ENCODE peak calls at places on chromosomes 5 and 9, in eight cellular contexts. I is fibroblast of pulmonary artery, K is fibroblast of villous mesenchyme, T is fibroblast of the aortic adventitia, Y is kidney epithelial cell, Z is BJ, J is right lobe of liver, B is bronchial epithelial cell. H is an unnamed sample.

GRCh38 chr5:128965011-128965637 is at the start of gene SLC27A6:
- DNase-seq in I (no peak), Y (no peak), T (no peak), B (peak), K (no peak), Z (no peak), J (no peak), H (peak)

GRCh38 chr5:145976431-145977155 is 40.2 kb downstream of the SH3RF2 start:
- DNase-seq in T (peak), Y (peak), K (no peak), Z (no peak), J (no peak), B (peak), I (peak), H (peak)

GRCh38 chr5:73638344-73639095 is 12.5 kb downstream of the ARHGEF28 start:
- DNase-seq in T (peak), B (peak), Z (no peak), K (peak), Y (peak), J (no peak), I (peak), H (peak)

GRCh38 chr5:91281409-91281808 is 101.7 kb downstream of the ARRDC3 start:
- DNase-seq in J (no peak), K (peak), B (peak), Y (peak), T (peak), Z (peak), I (peak), H (peak)

GRCh38 chr5:98763001-98763630 is 10.3 kb upstream of the RGMB start:
- DNase-seq in I (peak), T (peak), Y (no peak), B (no peak), J (no peak), Z (peak), K (peak), H (no peak)

GRCh38 chr9:33273972-33274328 is 9.1 kb downstream of the CHMP5 start:
- DNase-seq in Z (no peak), B (no peak), I (no peak), Y (no peak), K (no peak), T (no peak), J (no peak), H (peak)

GRCh38 chr9:83744206-83744605 is 36.4 kb upstream of the UBQLN1 start:
- DNase-seq in J (no peak), Z (no peak), B (peak), Y (no peak), K (no peak), T (no peak), I (no peak), H (peak)

GRCh38 chr9:133641861-133642595 is 5.9 kb downstream of the DBH start:
- DNase-seq in Y (no peak), Z (no peak), J (no peak), I (no peak), T (no peak), B (no peak), K (no peak), H (no peak)

GRCh38 chr5:123180178-123180577 is 91.1 kb downstream of the PRDM6 start:
- DNase-seq in Z (no peak), T (peak), Y (no peak), B (no peak), K (no peak), I (no peak), J (peak), H (no peak)

GRCh38 chr5:74865293-74865798 is 841 bp downstream of the FAM169A start:
- DNase-seq in K (no peak), Y (no peak), B (no peak), J (no peak), T (no peak), I (no peak), Z (no peak), H (peak)

GRCh38 chr5:81344736-81345135 is 43.3 kb downstream of the ZCCHC9 start:
- DNase-seq in K (no peak), I (no peak), B (no peak), Z (no peak), Y (no peak), T (no peak), J (peak), H (no peak)

GRCh38 chr5:159805021-159805420 is 111.3 kb upstream of the ADRA1B start:
- DNase-seq in J (no peak), Z (peak), K (no peak), I (no peak), Y (no peak), T (peak), B (no peak), H (no peak)

GRCh38 chr5:65062684-65063083 is 294.0 kb downstream of the CWC27 start:
- DNase-seq in B (peak), I (peak), T (peak), J (no peak), K (peak), Z (peak), Y (peak), H (peak)

DNA sequence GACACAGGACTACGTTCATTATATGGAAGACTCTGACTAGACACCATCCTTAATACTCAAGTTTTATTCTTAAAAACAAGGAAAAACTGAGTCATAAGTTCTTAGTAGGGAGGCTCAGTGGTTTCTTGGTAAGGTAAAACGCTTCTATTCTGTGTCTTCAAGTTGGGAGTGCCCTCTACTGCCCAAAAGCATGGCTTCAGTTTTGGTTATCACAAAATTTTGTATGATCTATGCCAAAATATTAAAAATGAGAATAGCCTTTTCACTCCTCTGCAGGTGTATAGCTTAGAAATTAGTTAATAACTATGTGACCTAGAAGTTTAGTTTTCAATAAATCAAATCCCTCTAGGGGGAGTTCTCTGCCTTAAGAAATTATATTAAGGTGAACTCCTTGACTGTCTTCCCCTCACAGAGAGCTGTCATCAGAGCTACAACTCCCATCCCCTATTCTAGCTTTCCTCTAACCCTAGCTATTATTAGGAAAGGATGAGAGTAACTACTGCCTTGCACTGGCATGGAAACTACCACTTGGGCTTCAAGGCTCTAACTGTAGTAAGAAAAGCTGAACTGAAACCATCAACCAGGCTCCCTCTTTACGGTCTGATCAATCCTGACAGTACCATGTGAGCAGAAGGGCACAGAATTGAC is 189.7 kb downstream of the GNAQ start:
- DNase-seq in B (peak), Z (no peak), Y (no peak), T (no peak), J (no peak), K (no peak), I (no peak), H (no peak)
- TF ChIP-seq CTCF in B (peak), Z (peak), Y (peak), T (peak), J (peak), K (peak), I (peak), H (peak)

DNA sequence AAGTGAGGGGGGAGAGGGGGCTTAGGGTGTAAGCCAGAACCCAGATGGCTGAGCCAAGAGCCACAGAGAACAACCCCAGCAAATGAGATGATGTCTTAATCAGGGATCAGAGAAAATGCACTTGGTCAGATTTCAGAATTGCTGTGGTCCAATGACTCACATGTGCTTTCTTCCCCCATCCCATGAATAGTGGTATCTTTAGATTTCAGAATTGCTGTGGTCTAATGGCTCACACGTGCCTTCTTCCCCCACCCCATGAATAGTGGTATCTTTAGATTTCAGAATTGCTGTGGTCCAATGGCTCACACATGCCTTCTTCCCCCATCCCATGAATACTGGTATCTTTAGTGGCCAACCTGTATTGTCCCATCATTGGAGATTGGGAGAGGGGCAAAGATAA is 59.9 kb downstream of the IRX2 start:
- DNase-seq in K (no peak), Y (no peak), T (no peak), B (no peak), I (no peak), J (no peak), Z (no peak), H (no peak)
- H3K4me3 ChIP-seq in K (no peak), Y (no peak), T (no peak), B (no peak), I (no peak), J (no peak), Z (no peak), H (no peak)

GRCh38 chr5:155471027-155471426 is 457.5 kb downstream of the KIF4B start:
- DNase-seq in I (no peak), Z (no peak), T (no peak), J (no peak), B (no peak), K (no peak), Y (no peak), H (no peak)
- TF ChIP-seq CTCF in I (no peak), Z (no peak), T (no peak), J (no peak), B (no peak), K (no peak), Y (no peak), H (no peak)

GRCh38 chr5:83590966-83591365 is 119.4 kb downstream of the VCAN start:
- DNase-seq in J (no peak), T (no peak), Y (no peak), K (no peak), B (no peak), I (no peak), Z (no peak), H (no peak)
- H3K4me3 ChIP-seq in J (no peak), T (no peak), Y (no peak), K (no peak), B (no peak), I (no peak), Z (no peak), H (no peak)

DNA sequence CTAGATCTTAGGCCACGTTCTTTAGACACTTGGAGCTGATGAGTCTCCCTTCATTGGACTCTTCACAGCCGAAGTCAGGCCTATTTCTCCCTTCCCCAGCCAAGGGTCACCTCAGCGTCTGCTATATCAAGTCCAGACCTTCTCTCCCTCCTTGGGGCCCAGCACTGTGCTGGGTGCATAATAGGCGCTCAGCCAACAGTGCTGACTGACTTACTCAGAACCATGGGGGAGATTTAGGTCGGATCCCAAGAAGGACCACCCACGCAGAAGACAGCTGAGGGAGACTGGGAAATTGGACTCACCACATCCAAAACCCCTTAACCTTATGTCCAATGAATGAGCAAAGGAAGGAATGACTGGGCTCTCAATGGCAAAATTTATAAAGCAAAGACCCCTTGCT is 5.6 kb upstream of the AMBP start:
- DNase-seq in Z (no peak), T (no peak), J (peak), Y (no peak), K (no peak), I (no peak), B (no peak), H (no peak)
- TF ChIP-seq CTCF in Z (no peak), T (no peak), J (no peak), Y (no peak), K (no peak), I (no peak), B (no peak), H (no peak)

DNA sequence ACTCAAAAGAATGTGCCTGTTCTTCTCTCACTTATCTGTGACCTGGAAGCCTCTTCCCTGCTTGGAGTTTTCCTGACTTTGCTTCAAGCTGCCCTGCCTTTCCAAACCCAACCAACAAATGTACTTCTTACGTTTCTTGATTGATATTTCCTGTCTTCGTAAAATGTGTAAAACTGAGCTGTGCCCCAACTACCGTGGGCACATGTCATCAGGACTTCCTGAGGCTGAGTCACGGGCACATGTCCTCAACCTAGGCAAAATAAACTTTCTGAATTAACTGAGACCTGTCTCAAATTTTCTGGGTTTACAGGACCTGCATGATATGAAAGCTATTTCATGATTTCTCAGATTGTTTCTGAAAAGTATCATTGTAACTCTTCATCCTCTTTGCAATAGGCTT is 145.4 kb downstream of the FBXL7 start:
- DNase-seq in J (no peak), I (peak), B (peak), Y (no peak), K (peak), Z (no peak), T (no peak), H (peak)
- H3K4me3 ChIP-seq in J (no peak), I (no peak), B (no peak), Y (no peak), K (no peak), Z (no peak), T (no peak), H (no peak)

DNA sequence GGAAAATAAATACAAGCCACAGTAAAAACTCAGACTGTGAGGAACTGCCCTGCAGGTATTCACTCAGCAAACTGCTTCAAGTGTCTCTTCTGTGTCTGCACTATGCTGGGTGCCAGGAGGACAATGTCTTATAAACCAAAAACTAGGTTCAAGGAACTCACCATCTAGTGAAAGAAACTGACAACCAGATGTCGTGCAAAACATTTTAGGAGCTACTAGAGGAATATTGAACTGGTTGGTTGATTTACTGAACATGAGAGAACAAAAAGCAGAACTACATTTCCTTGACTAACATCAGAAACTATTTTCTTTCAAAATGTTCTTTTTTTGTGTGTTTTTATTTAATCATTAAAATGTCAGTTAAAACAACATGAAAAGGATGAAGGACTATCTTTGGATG is 35.2 kb downstream of the ZNF366 start:
- DNase-seq in Y (no peak), K (no peak), I (no peak), T (no peak), J (no peak), Z (no peak), B (no peak), H (no peak)
- TF ChIP-seq CTCF in Y (no peak), K (no peak), I (no peak), T (no peak), J (no peak), Z (no peak), B (no peak), H (no peak)

H was measured in epithelial cell of esophagus.